ENCODE peak calls at places on chromosomes 11 and 22, in eight cellular contexts. H, T, R, A, L, D, N and F are unnamed samples.

GRCh38 chr11:3109434-3109833 is 52.2 kb upstream of the CARS1 start:
- DNase-seq in N (peak; percentile 61), H (no peak), R (no peak), L (no peak), T (no peak), D (no peak), A (no peak), F (no peak)

GRCh38 chr11:3853935-3854659 is 1.4 kb upstream of the STIM1 start:
- DNase-seq in T (peak; percentile 21), L (no peak), A (no peak), R (no peak), H (no peak), N (peak; percentile 71), D (peak; percentile 54), F (no peak)

GRCh38 chr11:59175104-59175503 is 3.2 kb downstream of the DTX4 start:
- DNase-seq in L (no peak), T (no peak), R (no peak), A (no peak), D (no peak), H (no peak), N (no peak), F (no peak)

GRCh38 chr11:98549571-98549970 is 471.2 kb upstream of the CNTN5 start:
- DNase-seq in T (no peak), L (no peak), H (no peak), D (no peak), N (no peak), A (no peak), R (no peak), F (no peak)

GRCh38 chr11:69106124-69106811 is 49.5 kb upstream of the SMIM38 start:
- DNase-seq in R (no peak), L (no peak), A (no peak), N (no peak), T (no peak), H (no peak), D (peak; percentile 34), F (no peak)

GRCh38 chr22:26648761-26649363 is 8.5 kb upstream of the MIAT start:
- DNase-seq in N (no peak), R (no peak), T (no peak), D (no peak), A (no peak), H (no peak), L (no peak), F (no peak)

GRCh38 chr11:124970925-124971324 is 16.9 kb downstream of the CCDC15 start:
- DNase-seq in T (no peak), D (no peak), A (peak; percentile 6), N (no peak), H (peak; percentile 6), R (peak; percentile 65), L (no peak), F (no peak)

GRCh38 chr11:61004037-61004641 is 32.7 kb downstream of the CD6 start:
- DNase-seq in D (no peak), R (peak; percentile 38), H (peak; percentile 32), N (no peak), T (no peak), L (no peak), A (no peak), F (no peak)

GRCh38 chr11:110269996-110270395 is 26.4 kb downstream of the RDX start:
- DNase-seq in L (no peak), N (no peak), D (no peak), R (no peak), T (no peak), A (no peak), H (no peak), F (no peak)

GRCh38 chr11:113873241-113873626 is 2.1 kb downstream of the USP28 start:
- DNase-seq in R (peak; percentile 25), N (no peak), T (peak; percentile 42), H (peak; percentile 58), D (no peak), L (no peak), A (peak; percentile 94), F (no peak)

GRCh38 chr11:119367661-119368120 is 13.8 kb downstream of the USP2 start:
- DNase-seq in L (no peak), R (no peak), D (no peak), N (no peak), A (no peak), T (no peak), H (no peak), F (no peak)

DNA sequence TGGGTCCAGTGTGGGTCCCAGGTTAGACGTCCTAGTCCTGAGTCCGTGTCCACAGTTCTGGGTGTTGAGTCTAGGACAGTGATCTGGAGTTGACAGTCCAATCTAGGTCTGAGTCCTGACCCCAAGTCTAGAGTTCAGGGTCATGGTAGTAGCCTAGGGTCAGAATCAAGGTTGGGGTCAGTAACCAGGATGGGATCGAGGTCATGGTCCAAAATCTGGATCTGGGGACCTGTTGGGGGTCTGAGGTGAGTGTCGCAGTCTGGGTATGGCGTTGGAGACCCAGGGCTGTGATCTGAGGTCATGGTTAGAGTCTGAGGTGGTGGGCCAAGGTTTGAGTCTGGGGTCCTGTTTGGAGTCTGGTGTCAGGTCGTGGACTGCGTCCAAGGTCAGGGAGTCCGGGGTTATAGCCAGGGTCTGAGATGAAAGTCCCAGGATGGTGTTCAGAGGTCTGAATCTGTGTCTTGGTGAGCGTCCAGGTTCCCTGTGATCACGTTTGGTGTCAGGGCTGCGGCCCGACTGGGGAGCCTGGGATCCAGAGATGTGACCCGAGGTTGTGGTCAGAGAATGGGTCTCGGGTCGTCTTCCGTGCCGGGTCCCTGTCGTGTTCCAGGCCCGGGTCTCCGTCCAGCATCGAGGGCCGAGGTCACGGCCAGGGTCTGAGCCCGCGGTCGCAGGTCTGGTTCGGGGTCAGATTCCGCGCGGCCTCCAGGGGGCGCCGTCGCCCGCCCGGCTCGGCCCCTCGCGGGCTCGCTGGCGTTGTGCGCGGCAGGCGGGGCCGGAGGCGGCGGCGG is 445 bp upstream of the GRK2 start:
- DNase-seq in H (no peak), A (peak; percentile 82), N (peak; percentile 85), R (peak; percentile 57), L (no peak), D (peak; percentile 72), T (peak; percentile 83), F (no peak)
- H3K4me3 ChIP-seq in H (peak overlapping the region; percentile 45), A (no peak overlapping the region), N (peak overlapping the region; percentile 23), R (peak overlapping the region; percentile 5), L (peak overlapping the region; percentile 37), D (no peak overlapping the region), T (peak overlapping the region; percentile 48), F (peak overlapping the region; percentile 32)

GRCh38 chr11:66115638-66116410 is 45.8 kb downstream of the PACS1 start:
- DNase-seq in L (no peak), H (no peak), D (no peak), T (no peak), N (no peak), R (no peak), A (no peak), F (no peak)
- H3K4me3 ChIP-seq in L (no peak overlapping the region), H (no peak overlapping the region), D (no peak overlapping the region), T (no peak overlapping the region), N (no peak overlapping the region), R (no peak overlapping the region), A (no peak overlapping the region), F (no peak overlapping the region)

GRCh38 chr11:17613983-17614382 is 66.9 kb downstream of the OTOG start:
- DNase-seq in A (no peak), L (no peak), N (no peak), T (no peak), R (no peak), D (no peak), H (no peak), F (no peak)

GRCh38 chr11:17612221-17613188 is 65.4 kb downstream of the OTOG start:
- DNase-seq in H (no peak), T (no peak), R (no peak), N (no peak), D (no peak), A (no peak), L (no peak), F (no peak)

GRCh38 chr11:17611503-17612220 is 64.6 kb downstream of the OTOG start:
- DNase-seq in D (no peak), R (no peak), A (no peak), H (no peak), N (no peak), L (no peak), T (no peak), F (no peak)

GRCh38 chr11:17611049-17611448 is 64.0 kb downstream of the OTOG start:
- DNase-seq in D (no peak), R (no peak), A (no peak), T (no peak), N (no peak), H (no peak), L (no peak), F (no peak)

GRCh38 chr11:17613428-17613962 is 66.4 kb downstream of the OTOG start:
- DNase-seq in R (no peak), D (no peak), H (no peak), L (no peak), T (no peak), A (no peak), N (no peak), F (no peak)
- H3K4me3 ChIP-seq in R (no peak overlapping the region), D (no peak overlapping the region), H (no peak overlapping the region), L (no peak overlapping the region), T (no peak overlapping the region), A (no peak overlapping the region), N (no peak overlapping the region), F (no peak overlapping the region)

DNA sequence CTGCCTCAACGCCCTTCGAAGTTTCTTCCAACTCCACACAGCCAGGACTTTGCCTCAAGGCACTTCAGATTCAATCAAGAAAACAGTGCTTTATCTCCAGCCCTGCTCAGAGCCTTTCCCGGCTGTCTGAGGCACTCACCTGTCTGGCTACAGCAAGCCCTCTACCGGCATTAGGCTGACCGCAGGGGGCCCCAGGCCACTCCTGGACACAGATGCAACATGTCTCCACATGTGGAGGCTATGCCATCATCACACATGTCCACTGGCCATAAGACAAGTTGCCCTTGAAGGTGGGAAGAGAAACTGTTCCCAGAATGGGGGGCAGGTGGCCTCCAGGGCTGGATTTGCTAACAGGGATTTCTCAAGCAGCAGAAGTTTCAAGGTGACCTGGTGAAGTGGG is 10.0 kb downstream of the SCUBE1 start:
- DNase-seq in A (no peak), R (no peak), L (no peak), H (no peak), T (no peak), N (no peak), D (no peak), F (no peak)
- H3K4me3 ChIP-seq in A (no peak overlapping the region), R (no peak overlapping the region), L (no peak overlapping the region), H (no peak overlapping the region), T (no peak overlapping the region), N (no peak overlapping the region), D (no peak overlapping the region), F (no peak overlapping the region)